ENCODE peak calls at places on chromosomes 4 and X, in eight cellular contexts. A is gastrocnemius medialis; K is RPMI8226; W is bronchial epithelial cell; I is left ventricle myocardium superior; J is ACHN; S is activated CD8-positive, alpha-beta T cell treated with anti-CD3 and anti-CD28 coated beads, Interleukin-2, amount 10 ng/mL, durations not matched to agents 7 days and 5 days; Y is HS-27A. G is an unnamed sample.

GRCh38 chr4:7968262-7968896 is 28.7 kb upstream of the AFAP1 start:
- DNase-seq in Y (no peak), J (no peak), W (no peak), A (no peak), S (no peak), I (no peak), K (no peak), G (no peak)

GRCh38 chrX:39011454-39012204 is 210.4 kb downstream of the MID1IP1 start:
- DNase-seq in Y (peak), K (no peak), S (no peak), I (no peak), J (no peak), W (peak), A (no peak), G (no peak)

GRCh38 chr4:99403380-99404194 is 31.6 kb downstream of the ADH7 start:
- DNase-seq in S (no peak), I (no peak), Y (no peak), K (no peak), A (no peak), W (peak), J (peak), G (no peak)

GRCh38 chrX:65196758-65197371 is 220.6 kb upstream of the ZC4H2 start:
- DNase-seq in A (no peak), Y (no peak), W (no peak), I (peak), S (peak), J (no peak), K (peak), G (no peak)

GRCh38 chr4:48015678-48016077 is 803 bp downstream of the CNGA1 start:
- DNase-seq in A (no peak), Y (no peak), W (no peak), S (no peak), J (no peak), K (no peak), I (no peak), G (no peak)

GRCh38 chrX:45710081-45710801 is 509.6 kb upstream of the DIPK2B start:
- DNase-seq in K (no peak), W (peak), J (peak), I (no peak), A (no peak), Y (peak), S (peak), G (no peak)

GRCh38 chr4:163941221-163941865 is 446.9 kb downstream of the TMA16 start:
- DNase-seq in S (no peak), W (peak), Y (no peak), J (no peak), I (no peak), K (no peak), A (no peak), G (no peak)

GRCh38 chr4:99720206-99720605 is 62.6 kb upstream of the C4orf54 start:
- DNase-seq in K (no peak), W (no peak), A (no peak), Y (no peak), J (no peak), S (no peak), I (no peak), G (no peak)

GRCh38 chr4:124167602-124168001 is 544.9 kb downstream of the ANKRD50 start:
- DNase-seq in S (no peak), Y (no peak), I (no peak), K (no peak), W (no peak), A (no peak), J (no peak), G (no peak)

GRCh38 chr4:150082241-150082640 is 4.0 kb downstream of the DCLK2 start:
- DNase-seq in I (no peak), S (no peak), K (peak), W (no peak), Y (no peak), J (no peak), A (no peak), G (no peak)

GRCh38 chrX:47217121-47217851 is 1.2 kb upstream of the CDK16 start:
- DNase-seq in K (peak), A (no peak), J (peak), S (no peak), I (peak), W (peak), Y (no peak), G (no peak)

GRCh38 chr4:2672082-2672481 is 84.1 kb downstream of the TNIP2 start:
- DNase-seq in W (no peak), K (no peak), Y (no peak), S (no peak), I (no peak), J (no peak), A (no peak), G (no peak)

G was measured in cardiac septum.